ENCODE peak calls at places on chromosomes 13 and 19, in eight cellular contexts. O, H, X, N, D, F, Y and E are unnamed samples.

GRCh38 chr19:51493776-51494175 is 7.8 kb downstream of the SIGLEC12 start:
- DNase-seq in O (no peak), H (no peak), X (no peak), N (no peak), D (no peak), F (no peak), Y (no peak), E (no peak)

GRCh38 chr13:21674271-21675009 is 3.6 kb downstream of the FGF9 start:
- DNase-seq in O (no peak), H (peak), X (peak), N (no peak), D (no peak), F (peak), Y (no peak), E (peak)

GRCh38 chr13:102236830-102237621 is 164.8 kb downstream of the FGF14 start:
- DNase-seq in O (no peak), H (no peak), X (no peak), N (no peak), D (no peak), F (no peak), Y (no peak), E (no peak)

GRCh38 chr19:37931941-37932655 is 25.1 kb downstream of the SIPA1L3 start:
- DNase-seq in O (no peak), H (no peak), X (no peak), N (no peak), D (no peak), F (no peak), Y (peak), E (peak)

GRCh38 chr13:27182844-27183497 is 11.4 kb upstream of the USP12 start:
- DNase-seq in O (no peak), H (no peak), X (peak), N (peak), D (no peak), F (peak), Y (no peak), E (no peak)

GRCh38 chr13:101211261-101211660 is 205.0 kb downstream of the NALCN start:
- DNase-seq in O (no peak), H (no peak), X (no peak), N (peak), D (no peak), F (no peak), Y (no peak), E (no peak)

GRCh38 chr13:63297162-63297561 is 1881.5 kb upstream of the PCDH20 start:
- DNase-seq in O (no peak), H (no peak), X (no peak), N (no peak), D (no peak), F (no peak), Y (no peak), E (no peak)

GRCh38 chr19:47097396-47098217 is 16.0 kb downstream of the ZC3H4 start:
- DNase-seq in O (no peak), H (no peak), X (no peak), N (no peak), D (no peak), F (no peak), Y (no peak), E (no peak)

GRCh38 chr13:73421310-73421912 is 362.6 kb downstream of the KLF5 start:
- DNase-seq in O (no peak), H (no peak), X (no peak), N (no peak), D (no peak), F (no peak), Y (no peak), E (no peak)

GRCh38 chr13:92390217-92390616 is 836.4 kb upstream of the GPC6 start:
- DNase-seq in O (no peak), H (peak), X (no peak), N (no peak), D (no peak), F (no peak), Y (no peak), E (no peak)

GRCh38 chr13:110356362-110356761 is 49.3 kb downstream of the COL4A2 start:
- DNase-seq in O (no peak), H (no peak), X (no peak), N (no peak), D (no peak), F (no peak), Y (no peak), E (no peak)

GRCh38 chr13:37627428-37627827 is 28.9 kb upstream of the POSTN start:
- DNase-seq in O (no peak), H (no peak), X (no peak), N (no peak), D (no peak), F (no peak), Y (no peak), E (no peak)

GRCh38 chr19:30781519-30781918 is 409.3 kb downstream of the ZNF536 start:
- DNase-seq in O (no peak), H (no peak), X (peak), N (no peak), D (no peak), F (no peak), Y (no peak), E (no peak)

GRCh38 chr19:45716314-45717130 is 14.2 kb downstream of the FBXO46 start:
- DNase-seq in O (no peak), H (no peak), X (no peak), N (peak), D (no peak), F (peak), Y (no peak), E (peak)

GRCh38 chr19:16605115-16605514 is 22.9 kb downstream of the MED26 start:
- DNase-seq in O (no peak), H (no peak), X (no peak), N (no peak), D (no peak), F (no peak), Y (no peak), E (no peak)

GRCh38 chr19:6711078-6711361 is 9.4 kb downstream of the C3 start:
- DNase-seq in O (no peak), H (no peak), X (no peak), N (no peak), D (no peak), F (no peak), Y (no peak), E (no peak)

GRCh38 chr13:99392806-99393135 is 85.6 kb upstream of the GPR183 start:
- DNase-seq in O (no peak), H (no peak), X (peak), N (no peak), D (no peak), F (no peak), Y (no peak), E (no peak)

GRCh38 chr19:56333506-56333905 is 18.9 kb upstream of the ZSCAN5A start:
- DNase-seq in O (no peak), H (peak), X (peak), N (peak), D (no peak), F (peak), Y (peak), E (peak)

GRCh38 chr13:112029143-112029542 is 37.8 kb upstream of the SOX1 start:
- DNase-seq in O (no peak), H (no peak), X (no peak), N (no peak), D (no peak), F (no peak), Y (no peak), E (no peak)

GRCh38 chr13:37597477-37597876 is 1.1 kb downstream of the POSTN start:
- DNase-seq in O (no peak), H (no peak), X (no peak), N (no peak), D (no peak), F (no peak), Y (no peak), E (no peak)

GRCh38 chr19:56601375-56601774 is 6.3 kb downstream of the ZNF71 start:
- DNase-seq in O (no peak), H (no peak), X (no peak), N (no peak), D (no peak), F (no peak), Y (no peak), E (no peak)

GRCh38 chr13:50729177-50729576 is 114.3 kb downstream of the DLEU7 start:
- DNase-seq in O (no peak), H (no peak), X (no peak), N (no peak), D (no peak), F (no peak), Y (no peak), E (no peak)

GRCh38 chr13:111322001-111322915 is 1.8 kb downstream of the TEX29 start:
- DNase-seq in O (no peak), H (no peak), X (no peak), N (no peak), D (no peak), F (no peak), Y (no peak), E (no peak)

GRCh38 chr13:97809576-97809975 is 143.9 kb upstream of the IPO5 start:
- DNase-seq in O (no peak), H (no peak), X (no peak), N (no peak), D (no peak), F (no peak), Y (no peak), E (no peak)

GRCh38 chr19:3785938-3786824 is at the start of gene MATK:
- DNase-seq in O (peak), H (peak), X (no peak), N (no peak), D (no peak), F (no peak), Y (no peak), E (no peak)

GRCh38 chr19:56291857-56292256 is 19.3 kb downstream of the EDDM13 start:
- DNase-seq in O (no peak), H (no peak), X (no peak), N (no peak), D (no peak), F (no peak), Y (no peak), E (no peak)

GRCh38 chr13:52454459-52454824 is 836 bp upstream of the CKAP2 start:
- DNase-seq in O (no peak), H (no peak), X (no peak), N (no peak), D (no peak), F (peak), Y (peak), E (peak)

GRCh38 chr13:46267166-46267565 is 55.4 kb downstream of the LRRC63 start:
- DNase-seq in O (no peak), H (no peak), X (no peak), N (no peak), D (no peak), F (no peak), Y (no peak), E (no peak)

GRCh38 chr19:5246554-5247155 is 94.0 kb downstream of the PTPRS start:
- DNase-seq in O (no peak), H (no peak), X (no peak), N (no peak), D (no peak), F (no peak), Y (no peak), E (no peak)

GRCh38 chr13:80297094-80297493 is 43.8 kb downstream of the SPRY2 start:
- DNase-seq in O (no peak), H (no peak), X (no peak), N (no peak), D (no peak), F (no peak), Y (no peak), E (no peak)

GRCh38 chr19:919157-920050 is 2.3 kb downstream of the KISS1R start:
- DNase-seq in O (no peak), H (no peak), X (no peak), N (no peak), D (no peak), F (peak), Y (peak), E (peak)